ENCODE peak calls at places on chromosomes 11 and 22, in seven cellular contexts. G, V, S, K, R, N and P are unnamed samples.

GRCh38 chr11:33631749-33632091 is 68.9 kb downstream of the C11orf91 start:
- DNase-seq in G (no peak), V (no peak), S (no peak), K (no peak), R (no peak), N (no peak), P (no peak)

GRCh38 chr11:63985812-63986155 is 454 bp upstream of the OTUB1 start:
- DNase-seq in G (no peak), V (no peak), S (no peak), K (no peak), R (no peak), N (no peak), P (no peak)

GRCh38 chr22:19526702-19527111 is 2.5 kb upstream of the CLDN5 start:
- DNase-seq in G (no peak), V (no peak), S (no peak), K (no peak), R (no peak), N (no peak), P (no peak)

GRCh38 chr11:74311352-74311926 is at the start of gene P4HA3:
- DNase-seq in G (peak; percentile 87), V (peak; percentile 40), S (peak; percentile 39), K (peak; percentile 79), R (peak; percentile 31), N (peak; percentile 41), P (peak; percentile 28)

GRCh38 chr11:64865286-64866172 is 12.9 kb downstream of the EHD1 start:
- DNase-seq in G (no peak), V (peak; percentile 92), S (no peak), K (no peak), R (no peak), N (peak; percentile 59), P (peak; percentile 92)

GRCh38 chr11:104700609-104701008 is 197.7 kb downstream of the CASP12 start:
- DNase-seq in G (no peak), V (peak; percentile 60), S (no peak), K (no peak), R (no peak), N (peak; percentile 7), P (peak; percentile 84)

GRCh38 chr22:38423512-38424503 is 31.2 kb downstream of the KCNJ4 start:
- DNase-seq in G (peak; percentile 35), V (no peak), S (no peak), K (no peak), R (no peak), N (no peak), P (no peak)

GRCh38 chr11:1230456-1231395 is 7.9 kb downstream of the MUC5B start:
- DNase-seq in G (peak; percentile 41), V (no peak), S (no peak), K (no peak), R (no peak), N (no peak), P (no peak)

GRCh38 chr11:73252577-73253191 is 19.5 kb upstream of the P2RY6 start:
- DNase-seq in G (peak; percentile 39), V (no peak), S (no peak), K (peak; percentile 62), R (no peak), N (no peak), P (no peak)

GRCh38 chr11:19673924-19674390 is 38.7 kb upstream of the NAV2 start:
- DNase-seq in G (peak; percentile 49), V (peak; percentile 28), S (peak; percentile 37), K (peak; percentile 68), R (no peak), N (no peak), P (no peak)

DNA sequence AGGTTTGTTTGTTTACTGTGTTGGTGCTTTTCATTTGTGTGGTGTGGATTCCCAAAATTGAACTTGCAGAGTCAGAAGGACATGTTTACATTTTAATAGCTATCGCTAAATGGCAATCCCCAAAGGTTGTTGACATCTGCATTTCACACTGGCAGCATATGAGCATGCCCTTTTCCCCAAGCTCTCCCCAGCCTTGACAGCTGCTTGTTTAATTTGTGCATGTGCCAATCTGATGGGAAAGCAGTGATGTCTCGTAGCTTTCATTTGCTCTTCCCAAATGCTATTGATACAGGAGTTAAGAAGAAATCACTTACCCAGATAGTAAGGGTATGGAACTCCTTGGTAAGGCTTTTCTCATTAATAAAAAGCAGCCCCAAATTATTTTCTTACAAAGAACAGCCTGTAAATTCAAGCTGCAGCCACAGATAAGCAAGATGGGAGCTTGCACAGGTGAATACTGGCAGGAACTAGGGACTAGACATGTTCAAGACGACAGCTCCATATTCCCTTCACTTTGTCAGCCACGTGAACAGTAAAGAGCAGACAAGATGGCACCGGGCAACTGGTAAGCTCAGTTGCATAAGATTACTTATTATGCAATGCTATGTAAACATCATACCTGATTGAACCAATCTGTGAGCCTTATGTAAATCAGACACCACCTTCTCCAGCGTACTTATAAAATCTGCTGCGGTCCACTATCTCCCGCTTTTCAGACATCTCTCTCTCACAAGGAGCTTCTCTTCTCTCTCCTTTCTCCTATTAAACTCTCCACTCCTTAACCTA is 87.4 kb downstream of the IGLL5 start:
- DNase-seq in G (no peak), V (no peak), S (no peak), K (no peak), R (no peak), N (no peak), P (no peak)
- H3K23ac ChIP-seq in G (no peak overlapping the region), V (no peak overlapping the region), S (no peak overlapping the region), K (no peak overlapping the region), R (no peak overlapping the region), N (no peak overlapping the region), P (no peak overlapping the region)

GRCh38 chr22:49541451-49542230 is 286.0 kb downstream of the BRD1 start:
- DNase-seq in G (no peak), V (no peak), S (no peak), K (no peak), R (no peak), N (no peak), P (no peak)

GRCh38 chr22:49545606-49546005 is 282.1 kb downstream of the BRD1 start:
- DNase-seq in G (no peak), V (no peak), S (no peak), K (no peak), R (no peak), N (no peak), P (no peak)

GRCh38 chr22:49543876-49544275 is 283.8 kb downstream of the BRD1 start:
- DNase-seq in G (no peak), V (no peak), S (no peak), K (no peak), R (no peak), N (no peak), P (no peak)

GRCh38 chr22:49546811-49547585 is 280.7 kb downstream of the BRD1 start:
- DNase-seq in G (no peak), V (no peak), S (no peak), K (no peak), R (no peak), N (no peak), P (no peak)

GRCh38 chr22:49544286-49544685 is 283.4 kb downstream of the BRD1 start:
- DNase-seq in G (no peak), V (no peak), S (no peak), K (no peak), R (no peak), N (no peak), P (no peak)
- H3K23ac ChIP-seq in G (no peak overlapping the region), V (no peak overlapping the region), S (no peak overlapping the region), K (no peak overlapping the region), R (no peak overlapping the region), N (no peak overlapping the region), P (no peak overlapping the region)

GRCh38 chr22:46406791-46407190 is 71.3 kb downstream of the TRMU start:
- DNase-seq in G (no peak), V (no peak), S (no peak), K (no peak), R (no peak), N (no peak), P (no peak)
- H3K23ac ChIP-seq in G (no peak overlapping the region), V (no peak overlapping the region), S (peak overlapping the region; percentile 73), K (no peak overlapping the region), R (no peak overlapping the region), N (no peak overlapping the region), P (no peak overlapping the region)

DNA sequence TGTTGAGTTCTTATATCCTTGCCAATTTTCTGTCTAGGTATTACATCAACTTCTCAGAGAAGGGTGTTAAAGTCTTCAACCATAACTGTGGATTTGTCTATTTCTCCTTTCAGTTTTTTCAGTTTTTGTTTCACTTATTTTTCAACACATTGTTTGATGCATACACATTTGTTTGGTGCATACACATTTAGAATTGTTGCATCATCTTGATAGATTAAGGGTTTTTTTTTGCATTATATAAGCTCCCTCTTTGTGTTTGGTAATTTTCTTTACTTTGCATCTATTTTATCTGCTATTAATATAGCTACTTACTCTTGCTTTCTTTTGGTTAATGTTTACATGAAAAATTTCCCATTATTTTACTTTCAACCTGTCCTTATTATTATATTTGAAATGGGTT is 20.8 kb upstream of the TRAF6 start:
- DNase-seq in G (no peak), V (no peak), S (no peak), K (no peak), R (no peak), N (no peak), P (no peak)
- H3K23ac ChIP-seq in G (no peak overlapping the region), V (no peak overlapping the region), S (no peak overlapping the region), K (no peak overlapping the region), R (no peak overlapping the region), N (no peak overlapping the region), P (no peak overlapping the region)

GRCh38 chr11:118690553-118691304 is 11.3 kb upstream of the TREH start:
- DNase-seq in G (no peak), V (no peak), S (no peak), K (no peak), R (no peak), N (no peak), P (no peak)

GRCh38 chr11:118689852-118690552 is 10.6 kb upstream of the TREH start:
- DNase-seq in G (peak; percentile 98), V (peak; percentile 88), S (peak; percentile 81), K (peak; percentile 97), R (peak; percentile 90), N (peak; percentile 96), P (peak; percentile 73)

GRCh38 chr11:118688851-118689502 is 9.5 kb upstream of the TREH start:
- DNase-seq in G (no peak), V (no peak), S (no peak), K (no peak), R (no peak), N (no peak), P (no peak)

GRCh38 chr11:118687906-118688305 is 8.5 kb upstream of the TREH start:
- DNase-seq in G (no peak), V (no peak), S (no peak), K (no peak), R (no peak), N (no peak), P (no peak)

GRCh38 chr11:118689503-118689851 is 10.0 kb upstream of the TREH start:
- DNase-seq in G (no peak), V (no peak), S (peak; percentile 18), K (no peak), R (peak; percentile 23), N (no peak), P (no peak)
- H3K23ac ChIP-seq in G (no peak overlapping the region), V (no peak overlapping the region), S (no peak overlapping the region), K (no peak overlapping the region), R (no peak overlapping the region), N (no peak overlapping the region), P (no peak overlapping the region)

DNA sequence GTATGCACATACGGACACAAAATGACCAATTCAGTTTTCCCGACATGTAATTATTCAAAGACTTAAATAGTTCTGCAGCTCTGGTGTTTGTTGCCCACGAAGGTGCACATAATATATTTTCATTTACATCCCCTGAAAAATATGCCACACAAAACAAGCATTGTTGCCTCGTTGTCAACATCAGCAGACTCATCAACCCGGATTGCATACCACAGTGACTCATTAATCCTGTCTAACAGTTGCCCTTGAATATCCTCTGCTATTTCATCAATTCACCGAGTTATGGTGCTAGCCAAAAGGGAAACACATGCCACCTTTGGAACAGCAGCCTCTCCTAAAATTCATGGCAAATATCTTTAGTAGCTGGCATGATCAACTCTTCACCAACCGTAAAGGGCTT is 582.2 kb downstream of the LRRC4C start:
- DNase-seq in G (no peak), V (no peak), S (no peak), K (peak; percentile 30), R (no peak), N (no peak), P (no peak)
- H3K23ac ChIP-seq in G (no peak overlapping the region), V (no peak overlapping the region), S (no peak overlapping the region), K (no peak overlapping the region), R (no peak overlapping the region), N (no peak overlapping the region), P (no peak overlapping the region)